ENCODE peak calls at places on chromosomes 1 and 21, in five cellular contexts. One of them, this sample, is unnamed.
A peak's percentile ranks its signal among the peaks of the same experiment; 100 is the strongest.

GRCh38 chr1:34858901-34859441 is 578 bp downstream of the SMIM12 start:
- DNase-seq in uterus: no peak
- DNase-seq in prostate gland: no peak
- DNase-seq in K562: peak; percentile 34
- DNase-seq in breast epithelium: no peak
- DNase-seq in this sample: no peak

GRCh38 chr21:27104749-27105439 is 138.0 kb upstream of the ADAMTS5 start:
- DNase-seq in uterus: no peak
- DNase-seq in prostate gland: no peak
- DNase-seq in K562: no peak
- DNase-seq in breast epithelium: no peak
- DNase-seq in this sample: no peak

GRCh38 chr1:178172939-178173338 is 79.0 kb downstream of the RASAL2 start:
- DNase-seq in uterus: no peak
- DNase-seq in prostate gland: no peak
- DNase-seq in K562: no peak
- DNase-seq in breast epithelium: no peak
- DNase-seq in this sample: no peak

GRCh38 chr1:109716570-109717090 is 4.6 kb downstream of the GSTM5 start:
- DNase-seq in uterus: no peak
- DNase-seq in prostate gland: no peak
- DNase-seq in K562: no peak
- DNase-seq in breast epithelium: no peak
- DNase-seq in this sample: no peak

GRCh38 chr1:211591980-211592493 is 13.1 kb upstream of the SLC30A1 start:
- DNase-seq in uterus: no peak
- DNase-seq in prostate gland: no peak
- DNase-seq in K562: no peak
- DNase-seq in breast epithelium: no peak
- DNase-seq in this sample: no peak

GRCh38 chr1:178266619-178267066 is 172.7 kb downstream of the RASAL2 start:
- DNase-seq in uterus: no peak
- DNase-seq in prostate gland: no peak
- DNase-seq in K562: no peak
- DNase-seq in breast epithelium: no peak
- DNase-seq in this sample: no peak

GRCh38 chr1:27532119-27532695 is 42.2 kb upstream of the WASF2 start:
- DNase-seq in uterus: no peak
- DNase-seq in prostate gland: no peak
- DNase-seq in K562: no peak
- DNase-seq in breast epithelium: no peak
- DNase-seq in this sample: no peak

GRCh38 chr1:91555821-91556531 is 55.3 kb downstream of the CDC7 start:
- DNase-seq in uterus: no peak
- DNase-seq in prostate gland: no peak
- DNase-seq in K562: peak; percentile 44
- DNase-seq in breast epithelium: no peak
- DNase-seq in this sample: no peak

GRCh38 chr21:34367320-34367935 is 3.6 kb downstream of the KCNE2 start:
- DNase-seq in uterus: peak; percentile 47
- DNase-seq in prostate gland: peak; percentile 64
- DNase-seq in K562: no peak
- DNase-seq in breast epithelium: peak; percentile 75
- DNase-seq in this sample: no peak

GRCh38 chr21:44282370-44282769 is 3.3 kb upstream of the AIRE start:
- DNase-seq in uterus: no peak
- DNase-seq in prostate gland: no peak
- DNase-seq in K562: no peak
- DNase-seq in breast epithelium: no peak
- DNase-seq in this sample: no peak

GRCh38 chr21:27528697-27529096 is 561.8 kb upstream of the ADAMTS5 start:
- DNase-seq in uterus: no peak
- DNase-seq in prostate gland: no peak
- DNase-seq in K562: no peak
- DNase-seq in breast epithelium: no peak
- DNase-seq in this sample: no peak

GRCh38 chr21:36129219-36129618 is 5.7 kb upstream of the CBR3 start:
- DNase-seq in uterus: no peak
- DNase-seq in prostate gland: no peak
- DNase-seq in K562: no peak
- DNase-seq in breast epithelium: peak; percentile 13
- DNase-seq in this sample: no peak

GRCh38 chr1:200628223-200628868 is 7.8 kb upstream of the KIF14 start:
- DNase-seq in uterus: no peak
- DNase-seq in prostate gland: no peak
- DNase-seq in K562: no peak
- DNase-seq in breast epithelium: no peak
- DNase-seq in this sample: no peak

GRCh38 chr1:154418062-154418897 is 13.1 kb downstream of the IL6R start:
- DNase-seq in uterus: peak; percentile 70
- DNase-seq in prostate gland: peak; percentile 95
- DNase-seq in K562: no peak
- DNase-seq in breast epithelium: peak; percentile 71
- DNase-seq in this sample: no peak
- TF ChIP-seq POLR2A in uterus: no peak
- TF ChIP-seq POLR2A in prostate gland: no peak
- TF ChIP-seq POLR2A in K562: no peak
- TF ChIP-seq POLR2A in breast epithelium: no peak
- TF ChIP-seq POLR2A in this sample: no peak

DNA sequence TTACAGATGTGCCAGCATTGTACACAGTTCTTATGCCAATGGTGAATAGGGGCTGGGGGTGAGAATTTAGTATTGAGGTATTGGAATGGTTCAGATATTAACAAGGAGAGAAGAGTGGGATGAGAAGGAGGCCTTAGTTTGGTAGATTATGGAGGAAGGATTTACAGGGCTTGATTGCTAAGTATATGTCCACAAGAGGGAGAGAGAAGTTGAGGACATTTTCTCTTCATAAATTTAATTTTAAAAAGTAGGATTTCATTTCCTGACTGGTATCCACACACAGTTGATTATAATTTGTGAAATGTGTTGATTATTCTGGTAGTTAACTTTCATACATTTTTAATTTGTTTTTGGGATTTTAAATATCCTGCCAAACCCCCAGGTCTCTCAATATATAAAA is 213.0 kb downstream of the ADGRL2 start:
- DNase-seq in uterus: no peak
- DNase-seq in prostate gland: no peak
- DNase-seq in K562: no peak
- DNase-seq in breast epithelium: no peak
- DNase-seq in this sample: no peak
- H3K9me3 ChIP-seq in uterus: no peaks in the 10 kb centered on the region
- H3K9me3 ChIP-seq in prostate gland: no peaks in the 10 kb centered on the region
- H3K9me3 ChIP-seq in K562: no peaks in the 10 kb centered on the region
- H3K9me3 ChIP-seq in breast epithelium: no peaks in the 10 kb centered on the region
- H3K9me3 ChIP-seq in this sample: no peaks in the 10 kb centered on the region

DNA sequence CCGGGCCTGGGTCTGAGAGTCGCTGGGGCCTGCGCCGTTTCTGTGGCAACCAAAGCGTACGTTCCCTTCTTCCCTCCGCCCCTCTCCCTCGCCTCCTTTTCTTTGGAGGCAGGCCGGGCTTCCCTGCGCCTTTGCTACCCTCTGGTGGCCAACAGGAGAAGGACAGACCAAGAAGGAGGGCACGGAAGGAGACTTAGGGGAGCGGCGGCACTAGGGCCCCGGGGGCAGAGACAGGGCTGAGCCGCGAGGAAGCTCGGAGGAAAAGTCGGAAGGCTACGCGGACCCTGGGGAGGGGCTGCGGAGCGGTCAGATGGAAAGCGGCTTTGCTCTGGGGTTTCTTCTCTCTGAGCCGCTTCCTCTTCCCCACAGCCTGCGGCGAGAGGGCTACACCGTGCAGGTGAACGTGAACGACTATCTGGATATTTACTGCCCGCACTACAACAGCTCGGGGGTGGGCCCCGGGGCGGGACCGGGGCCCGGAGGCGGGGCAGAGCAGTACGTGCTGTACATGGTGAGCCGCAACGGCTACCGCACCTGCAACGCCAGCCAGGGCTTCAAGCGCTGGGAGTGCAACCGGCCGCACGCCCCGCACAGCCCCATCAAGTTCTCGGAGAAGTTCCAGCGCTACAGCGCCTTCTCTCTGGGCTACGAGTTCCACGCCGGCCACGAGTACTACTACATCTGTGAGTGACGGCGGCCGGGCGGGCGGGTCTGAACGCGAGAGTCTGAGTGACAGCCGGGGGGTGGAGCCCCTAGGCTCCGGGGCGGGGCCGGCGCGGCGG is 6.3 kb downstream of the EFNA3 start:
- DNase-seq in uterus: peak; percentile 91
- DNase-seq in prostate gland: peak; percentile 93
- DNase-seq in K562: peak; percentile 89
- DNase-seq in breast epithelium: peak; percentile 91
- DNase-seq in this sample: peak; percentile 92
- TF ChIP-seq POLR2A in uterus: peak; percentile 37
- TF ChIP-seq POLR2A in prostate gland: peak; percentile 56
- TF ChIP-seq POLR2A in K562: peak; percentile 36
- TF ChIP-seq POLR2A in breast epithelium: no peak
- TF ChIP-seq POLR2A in this sample: no peak

DNA sequence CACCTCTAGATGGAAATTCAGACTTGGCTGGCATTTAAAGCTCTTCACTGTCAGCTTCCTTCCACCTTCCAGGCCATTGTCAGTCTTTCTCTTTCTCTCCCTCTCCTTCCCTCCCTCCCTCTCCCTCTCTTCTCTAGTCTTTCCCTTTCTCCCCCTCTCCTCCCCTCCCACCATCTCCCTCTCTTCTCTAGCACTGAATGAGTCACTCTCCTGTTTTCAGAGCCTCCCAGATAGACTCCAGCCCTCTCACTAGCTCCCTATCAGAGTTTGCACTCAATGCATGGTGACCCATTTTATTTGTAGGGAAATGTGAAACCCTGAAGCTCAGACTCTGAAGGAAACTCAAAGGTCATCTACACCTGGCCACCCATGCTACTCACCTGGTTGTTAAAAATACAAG is 4.4 kb upstream of the MATN1 start:
- DNase-seq in uterus: no peak
- DNase-seq in prostate gland: no peak
- DNase-seq in K562: peak; percentile 73
- DNase-seq in breast epithelium: no peak
- DNase-seq in this sample: no peak
- H3K9me3 ChIP-seq in uterus: no peaks in the 10 kb centered on the region
- H3K9me3 ChIP-seq in prostate gland: no peaks in the 10 kb centered on the region
- H3K9me3 ChIP-seq in K562: no peaks in the 10 kb centered on the region
- H3K9me3 ChIP-seq in breast epithelium: no peaks in the 10 kb centered on the region
- H3K9me3 ChIP-seq in this sample: no peaks in the 10 kb centered on the region

DNA sequence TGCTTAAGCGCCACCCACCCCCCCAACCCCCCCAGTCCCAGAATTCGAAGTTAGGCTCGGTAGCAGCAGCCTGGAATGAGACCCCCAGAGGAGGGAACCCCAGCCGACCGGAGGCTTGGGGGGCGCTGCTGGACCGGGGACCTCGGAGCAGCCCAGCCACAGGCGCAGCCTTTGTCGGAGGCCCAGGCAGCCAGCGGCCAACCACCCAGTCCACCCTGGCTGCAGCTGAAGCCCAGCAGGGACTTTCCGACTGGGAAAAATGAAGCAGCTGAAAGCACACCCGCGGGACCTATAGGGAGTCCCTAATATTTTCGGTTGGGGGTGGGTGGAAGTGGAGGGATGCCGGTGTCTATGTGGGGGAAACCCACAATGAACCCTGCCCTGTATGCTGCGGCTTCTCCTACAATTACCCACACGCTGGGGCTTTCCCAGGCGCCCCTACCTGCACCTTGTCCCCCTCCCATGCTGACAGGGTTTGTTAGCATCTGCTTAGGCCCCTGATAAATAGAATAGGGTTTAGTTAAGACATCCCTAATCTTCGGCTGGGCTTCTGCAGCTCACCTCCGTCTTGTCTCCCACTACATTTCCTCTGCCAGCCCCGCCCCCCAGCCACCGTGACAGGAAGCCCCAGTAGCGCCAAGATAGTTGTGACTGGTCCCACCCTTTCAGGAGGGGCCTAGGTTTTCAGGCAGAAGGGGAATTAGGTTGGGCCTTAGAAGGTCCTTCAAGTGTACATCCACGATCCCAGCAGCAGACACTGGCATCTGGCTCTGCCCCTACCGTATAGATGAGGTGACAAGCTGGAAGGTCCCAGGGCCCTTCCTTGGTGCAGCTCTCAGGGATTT is 838 bp downstream of the CCDC28B start:
- DNase-seq in uterus: peak; percentile 66
- DNase-seq in prostate gland: peak; percentile 46
- DNase-seq in K562: peak; percentile 81
- DNase-seq in breast epithelium: peak; percentile 59
- DNase-seq in this sample: peak; percentile 77
- TF ChIP-seq POLR2A in uterus: no peak
- TF ChIP-seq POLR2A in prostate gland: no peak
- TF ChIP-seq POLR2A in K562: peak; percentile 70
- TF ChIP-seq POLR2A in breast epithelium: no peak
- TF ChIP-seq POLR2A in this sample: no peak

DNA sequence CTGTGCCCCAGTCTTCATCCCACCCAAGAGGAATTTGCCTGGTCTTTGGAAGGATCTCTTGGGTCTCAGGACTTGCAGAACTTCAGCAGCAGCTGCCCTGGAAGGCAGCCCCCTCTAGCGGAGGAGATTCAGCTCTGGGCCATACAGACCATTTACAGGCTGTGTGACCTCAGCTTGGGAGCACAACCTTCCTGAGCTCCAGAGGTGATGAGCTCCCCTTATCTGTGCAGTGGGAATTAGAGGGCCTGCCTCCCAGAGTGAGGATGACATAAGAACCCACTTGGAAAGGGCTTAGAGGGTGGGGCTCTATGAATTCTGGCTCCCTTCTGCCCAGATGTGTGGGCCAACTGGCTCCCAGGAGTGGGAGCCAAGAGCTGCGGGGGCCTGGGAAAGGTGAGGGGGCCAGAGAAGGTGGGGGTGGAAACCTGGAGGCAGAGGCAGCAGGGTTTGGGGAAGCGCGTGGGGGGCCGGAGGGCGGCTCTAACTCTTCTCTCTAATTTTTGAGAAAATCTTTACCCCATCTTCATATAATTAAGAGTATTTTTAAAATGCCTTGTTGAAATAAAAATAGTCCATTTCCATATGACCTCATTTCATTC is 21.4 kb downstream of the EPHB2 start:
- DNase-seq in uterus: no peak
- DNase-seq in prostate gland: no peak
- DNase-seq in K562: peak; percentile 47
- DNase-seq in breast epithelium: no peak
- DNase-seq in this sample: no peak
- H3K9me3 ChIP-seq in uterus: no peaks in the 10 kb centered on the region
- H3K9me3 ChIP-seq in prostate gland: no peaks in the 10 kb centered on the region
- H3K9me3 ChIP-seq in K562: no peaks in the 10 kb centered on the region
- H3K9me3 ChIP-seq in breast epithelium: no peaks in the 10 kb centered on the region
- H3K9me3 ChIP-seq in this sample: no peaks in the 10 kb centered on the region

GRCh38 chr1:8201331-8201861 is 116.5 kb upstream of the SLC45A1 start:
- DNase-seq in uterus: no peak
- DNase-seq in prostate gland: no peak
- DNase-seq in K562: no peak
- DNase-seq in breast epithelium: no peak
- DNase-seq in this sample: no peak
- TF ChIP-seq POLR2A in uterus: no peak
- TF ChIP-seq POLR2A in prostate gland: no peak
- TF ChIP-seq POLR2A in K562: no peak
- TF ChIP-seq POLR2A in breast epithelium: no peak
- TF ChIP-seq POLR2A in this sample: no peak

DNA sequence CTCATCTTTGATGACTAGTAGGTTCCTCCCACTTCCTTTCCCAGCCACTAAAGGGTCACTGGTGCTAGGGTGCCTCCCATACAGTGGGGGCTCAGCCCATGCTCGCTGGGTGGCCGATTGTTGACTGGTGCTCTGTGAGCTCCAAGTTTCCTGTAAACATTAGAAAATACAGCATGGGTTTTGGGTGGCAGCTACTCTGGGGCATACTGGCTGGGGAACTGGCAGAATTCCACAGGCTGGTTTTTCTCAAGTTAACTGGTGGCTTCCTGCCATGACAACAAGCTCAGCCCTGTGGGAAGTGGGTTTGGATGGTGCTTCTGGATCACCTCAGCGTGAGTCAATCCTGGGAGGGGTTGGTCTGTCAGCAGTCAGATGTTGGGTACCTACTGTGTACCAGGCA is 28.7 kb upstream of the CRNN start:
- DNase-seq in uterus: no peak
- DNase-seq in prostate gland: peak; percentile 62
- DNase-seq in K562: no peak
- DNase-seq in breast epithelium: peak; percentile 30
- DNase-seq in this sample: peak; percentile 28
- H3K9me3 ChIP-seq in uterus: no peaks in the 10 kb centered on the region
- H3K9me3 ChIP-seq in prostate gland: no peaks in the 10 kb centered on the region
- H3K9me3 ChIP-seq in K562: no peaks in the 10 kb centered on the region
- H3K9me3 ChIP-seq in breast epithelium: no peaks in the 10 kb centered on the region
- H3K9me3 ChIP-seq in this sample: no peaks in the 10 kb centered on the region

This sample was measured in heart left ventricle.